ENCODE peak calls at places on chromosomes 7 and 10, in five cellular contexts. H, F, R, E and B are unnamed samples.

GRCh38 chr10:107553470-107553869 is 389.0 kb upstream of the SORCS1 start:
- DNase-seq in H (no peak), F (no peak), R (no peak), E (peak), B (no peak)

GRCh38 chr7:108251700-108252099 is 121.5 kb upstream of the LAMB4 start:
- DNase-seq in H (no peak), F (no peak), R (no peak), E (no peak), B (no peak)

GRCh38 chr10:128506423-128506822 is 380.2 kb upstream of the MKI67 start:
- DNase-seq in H (no peak), F (no peak), R (no peak), E (no peak), B (no peak)

GRCh38 chr10:121910673-121911420 is 17.0 kb downstream of the ATE1 start:
- DNase-seq in H (no peak), F (no peak), R (peak), E (no peak), B (no peak)

GRCh38 chr10:61941202-61941651 is 39.7 kb downstream of the ARID5B start:
- DNase-seq in H (no peak), F (no peak), R (no peak), E (no peak), B (no peak)

GRCh38 chr7:102393467-102393866 is 2.7 kb upstream of the PRKRIP1 start:
- DNase-seq in H (no peak), F (peak), R (no peak), E (no peak), B (no peak)

GRCh38 chr7:70052691-70053090 is 454.4 kb downstream of the AUTS2 start:
- DNase-seq in H (no peak), F (no peak), R (no peak), E (no peak), B (no peak)

GRCh38 chr7:46545790-46546189 is 624.7 kb upstream of the IGFBP3 start:
- DNase-seq in H (no peak), F (no peak), R (no peak), E (no peak), B (no peak)

GRCh38 chr7:97117035-97117371 is 495 bp upstream of the SDHAF3 start:
- DNase-seq in H (no peak), F (no peak), R (no peak), E (no peak), B (no peak)

GRCh38 chr7:130365511-130366441 is 14.5 kb upstream of the CPA1 start:
- DNase-seq in H (no peak), F (no peak), R (peak), E (peak), B (no peak)

DNA sequence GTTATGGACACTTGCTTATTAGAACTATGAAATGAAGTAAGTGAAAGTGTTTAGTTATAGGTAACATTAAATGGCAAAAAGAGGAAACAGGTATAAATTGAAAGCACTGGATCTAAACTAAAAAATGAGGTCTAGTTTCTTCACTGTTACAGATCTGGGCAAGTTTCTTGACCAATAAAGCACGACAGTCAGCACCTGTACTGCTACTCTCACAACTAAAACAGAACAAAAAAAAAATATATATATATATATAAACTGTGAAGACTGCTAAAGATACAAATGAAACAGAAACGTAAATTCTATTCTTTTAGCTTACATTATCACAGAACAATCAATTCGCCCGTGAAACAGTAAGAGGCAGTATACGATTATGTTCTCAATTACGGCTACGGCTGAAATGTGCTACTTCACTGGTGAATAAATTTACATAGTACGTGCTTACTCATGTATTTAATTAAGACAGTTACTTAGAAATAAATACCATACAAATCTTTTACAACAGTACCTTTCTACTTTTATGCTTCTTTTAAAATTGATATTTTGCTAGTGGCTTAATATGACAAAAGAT is 4.2 kb downstream of the AHR start:
- DNase-seq in H (no peak), F (no peak), R (peak), E (no peak), B (no peak)
- TF ChIP-seq CTCF in H (peak), F (no peak), R (peak), E (no peak), B (no peak)

DNA sequence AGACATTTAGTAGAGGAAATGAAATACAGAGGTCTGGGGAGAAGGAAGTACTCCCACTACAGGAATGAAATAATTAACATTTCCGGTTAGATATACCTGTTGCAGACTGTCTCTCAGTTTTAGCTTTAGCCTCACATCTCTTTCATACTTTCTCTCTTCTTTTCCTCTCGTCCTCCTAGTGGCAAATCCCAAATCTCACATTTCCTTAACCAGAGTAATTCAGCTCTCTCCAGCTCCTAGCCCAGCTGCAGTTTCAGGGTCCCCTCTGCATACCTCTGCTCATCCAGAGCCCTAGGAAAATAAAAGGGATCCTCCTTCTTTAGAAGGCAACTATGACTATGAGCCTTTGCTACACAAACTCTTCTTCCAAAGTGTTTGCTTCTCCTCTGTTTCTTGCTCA is 643.2 kb downstream of the PHTF2 start:
- DNase-seq in H (no peak), F (no peak), R (no peak), E (no peak), B (no peak)
- TF ChIP-seq CTCF in H (no peak), F (no peak), R (no peak), E (no peak), B (no peak)

GRCh38 chr10:75234683-75235374 is 928 bp downstream of the COMTD1 start:
- DNase-seq in H (peak), F (peak), R (no peak), E (no peak), B (peak)
- TF ChIP-seq CTCF in H (no peak), F (no peak), R (peak), E (peak), B (no peak)

DNA sequence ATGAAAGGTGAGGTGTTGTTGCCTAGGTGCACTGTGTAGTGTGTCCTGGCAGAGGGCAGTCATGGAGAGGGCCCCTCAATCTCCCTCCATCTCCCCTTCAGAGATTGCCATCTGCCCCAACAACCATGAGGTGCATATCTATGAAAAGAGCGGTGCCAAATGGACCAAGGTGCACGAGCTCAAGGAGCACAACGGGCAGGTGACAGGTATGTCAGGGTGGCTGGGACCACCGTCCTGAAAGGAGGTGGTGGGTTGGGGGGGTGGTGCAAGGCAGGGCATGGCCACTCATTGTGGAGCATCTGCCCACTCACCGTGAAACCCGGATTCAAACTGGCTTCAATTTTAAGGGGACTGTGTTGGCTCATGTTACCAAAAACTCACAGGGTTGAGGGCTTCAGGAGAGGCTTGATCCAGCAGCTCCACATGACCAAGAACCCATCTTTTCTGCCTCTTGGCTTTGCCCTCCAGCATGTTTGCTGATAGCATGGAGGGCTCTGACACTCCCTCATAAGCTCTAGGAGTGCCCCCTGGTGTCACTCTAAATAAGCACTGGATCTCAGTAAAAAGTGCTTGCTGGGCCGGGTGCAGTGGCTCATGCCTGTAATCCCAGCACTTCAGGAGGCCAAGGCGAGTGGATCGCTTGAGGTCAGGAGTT is 12.2 kb downstream of the ARPC1B start:
- DNase-seq in H (no peak), F (no peak), R (no peak), E (no peak), B (no peak)
- TF ChIP-seq CTCF in H (no peak), F (no peak), R (peak), E (peak), B (peak)

DNA sequence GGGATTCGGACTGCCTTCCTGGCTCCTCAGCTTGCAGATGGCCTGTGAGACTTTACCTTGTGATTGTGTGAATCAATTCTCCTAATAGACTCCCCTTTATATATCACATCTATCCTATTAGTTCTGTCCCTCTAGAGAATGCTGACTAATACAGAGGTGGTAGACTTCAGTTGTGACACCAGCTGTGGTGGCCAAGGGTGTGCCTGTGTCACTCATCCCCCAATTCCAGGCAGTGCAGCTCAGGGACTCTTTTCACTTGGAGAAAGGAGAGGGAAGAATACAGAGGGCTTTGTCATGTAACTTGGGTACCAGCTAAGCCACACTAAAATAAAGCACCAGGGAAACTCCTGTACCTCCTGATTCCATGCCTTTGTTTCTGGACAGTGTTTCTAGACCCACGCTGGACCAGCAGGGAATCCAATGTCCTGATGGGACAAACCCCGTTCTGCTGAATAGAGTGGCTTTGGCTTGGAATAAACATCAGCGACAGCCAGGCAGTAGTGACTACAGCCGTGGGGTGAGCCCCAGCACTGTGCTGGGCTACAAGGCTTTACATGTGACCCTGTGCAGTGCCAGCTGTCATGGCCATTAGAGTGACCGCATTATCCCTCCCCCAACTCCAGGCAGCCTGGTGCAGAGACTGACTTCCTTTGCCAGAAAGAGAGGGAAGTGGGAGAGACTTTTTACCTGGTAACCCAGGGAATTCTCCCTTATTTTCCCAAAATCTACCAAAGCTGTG is 233.6 kb downstream of the ANK3 start:
- DNase-seq in H (peak), F (no peak), R (no peak), E (no peak), B (no peak)
- TF ChIP-seq CTCF in H (no peak), F (no peak), R (no peak), E (no peak), B (no peak)

DNA sequence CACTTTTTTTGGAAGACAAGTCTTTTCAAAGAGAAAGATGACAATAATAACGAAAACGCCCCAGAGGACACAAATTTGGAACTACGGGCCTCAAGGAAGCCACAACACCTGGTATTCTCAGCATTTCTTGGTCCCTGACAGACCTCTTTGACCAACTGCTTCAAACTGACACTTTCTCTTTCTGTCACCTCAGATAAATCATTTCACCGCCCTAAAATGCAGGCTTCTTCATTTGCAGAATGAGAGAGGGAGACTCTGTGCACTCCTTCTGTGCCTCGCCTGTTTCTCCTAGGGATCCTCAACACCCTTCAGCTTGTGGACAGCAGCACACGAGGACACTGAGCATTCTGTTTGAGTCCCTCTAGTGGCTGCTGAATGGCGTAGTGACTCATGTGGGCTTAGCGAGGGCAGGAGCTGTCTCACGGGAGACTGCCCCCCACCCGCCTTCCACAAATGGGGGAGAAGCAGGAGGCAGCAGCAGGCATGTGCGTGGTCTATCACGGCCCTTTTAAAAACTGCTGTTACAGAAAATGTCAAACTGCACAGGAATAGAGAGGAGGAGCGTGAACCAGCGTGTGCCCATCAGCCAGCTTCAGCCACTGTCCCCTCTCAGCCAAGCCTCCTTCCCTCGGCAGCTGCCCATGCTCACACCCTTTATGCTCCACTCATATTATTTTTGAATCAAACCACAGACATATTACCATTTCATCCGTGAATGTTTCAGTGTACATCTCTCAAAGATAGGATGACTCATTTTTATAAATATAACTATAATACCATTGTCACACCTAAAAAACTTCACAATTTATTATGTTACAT is 41.4 kb downstream of the GSDME start:
- DNase-seq in H (no peak), F (no peak), R (peak), E (no peak), B (no peak)
- TF ChIP-seq CTCF in H (peak), F (peak), R (peak), E (peak), B (no peak)

DNA sequence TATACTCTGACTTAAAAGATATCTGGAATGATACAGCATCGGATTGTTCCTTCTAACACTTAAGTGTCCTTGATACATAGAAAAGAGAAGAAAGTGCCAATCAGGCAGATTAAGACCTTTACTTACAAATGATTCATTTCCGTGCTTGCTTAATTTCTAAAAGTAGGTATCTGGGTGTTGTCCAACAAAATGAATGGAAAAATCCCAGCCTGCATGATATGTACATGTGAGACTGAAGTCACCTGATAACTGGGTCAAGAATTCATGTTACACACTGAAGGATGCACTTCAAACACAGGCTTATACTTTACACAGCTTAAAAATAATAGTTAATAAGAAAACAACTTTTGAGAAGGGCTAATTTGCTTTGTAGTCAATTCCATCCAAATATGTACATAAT is 25.2 kb upstream of the PLXDC2 start:
- DNase-seq in H (no peak), F (no peak), R (no peak), E (no peak), B (no peak)
- TF ChIP-seq CTCF in H (no peak), F (no peak), R (no peak), E (no peak), B (no peak)

GRCh38 chr10:120365872-120366271 is 91.2 kb upstream of the PLPP4 start:
- DNase-seq in H (no peak), F (no peak), R (no peak), E (no peak), B (no peak)
- TF ChIP-seq CTCF in H (no peak), F (no peak), R (no peak), E (no peak), B (no peak)

GRCh38 chr7:76332073-76332472 is 26.7 kb downstream of the YWHAG start:
- DNase-seq in H (no peak), F (no peak), R (no peak), E (no peak), B (no peak)

GRCh38 chr7:76328390-76328789 is 25.9 kb downstream of the HSPB1 start:
- DNase-seq in H (no peak), F (no peak), R (no peak), E (no peak), B (no peak)

GRCh38 chr7:76329479-76329878 is 27.0 kb downstream of the HSPB1 start:
- DNase-seq in H (no peak), F (no peak), R (no peak), E (no peak), B (no peak)

GRCh38 chr7:76330245-76330644 is 27.8 kb downstream of the HSPB1 start:
- DNase-seq in H (no peak), F (no peak), R (no peak), E (no peak), B (no peak)

DNA sequence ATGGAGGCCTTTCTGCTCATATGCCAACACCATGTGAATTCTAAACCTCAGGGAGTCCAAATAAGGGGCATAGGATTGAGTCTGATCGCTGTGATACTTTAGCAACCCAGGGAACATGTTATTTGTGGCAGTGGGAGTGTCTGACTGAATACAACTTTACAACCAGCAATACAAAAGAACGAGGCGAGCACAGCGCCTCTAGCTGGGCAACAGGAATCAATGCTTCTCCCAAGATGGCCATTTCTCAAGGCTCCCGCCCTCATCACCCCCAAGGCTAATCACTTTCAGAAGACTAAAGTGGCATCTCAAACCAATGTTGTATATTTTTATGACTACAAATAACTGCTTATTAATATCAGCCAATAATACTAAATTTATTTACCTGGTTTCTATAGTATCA is 28.1 kb downstream of the YWHAG start:
- DNase-seq in H (no peak), F (no peak), R (no peak), E (no peak), B (no peak)
- TF ChIP-seq CTCF in H (no peak), F (no peak), R (no peak), E (no peak), B (no peak)